ENCODE peak calls at places on chromosomes 2 and 18, in eight cellular contexts. T is AG09309, Z is GM12865, I is retinal pigment epithelial cell, Q is foreskin fibroblast, E is body of pancreas, L is tibial artery, G is PC-3. S is an unnamed sample.

GRCh38 chr2:145599761-145600160 is 1079.8 kb upstream of the ZEB2 start:
- DNase-seq in I (peak; percentile 85), E (no peak), Z (no peak), G (no peak), T (peak; percentile 17), L (no peak), Q (peak; percentile 62), S (peak; percentile 9)

GRCh38 chr2:3725002-3725401 is 21.6 kb downstream of the DCDC2C start:
- DNase-seq in I (no peak), G (no peak), Z (no peak), T (no peak), L (no peak), E (no peak), Q (no peak), S (no peak)

GRCh38 chr2:69960821-69961220 is 610 bp downstream of the ASPRV1 start:
- DNase-seq in I (no peak), Z (no peak), L (peak; percentile 58), T (no peak), G (no peak), Q (no peak), E (no peak), S (no peak)

GRCh38 chr18:67104700-67105284 is 411.7 kb downstream of the DSEL start:
- DNase-seq in Q (peak; percentile 58), L (no peak), Z (peak; percentile 63), G (peak; percentile 80), T (peak; percentile 34), E (peak; percentile 79), I (no peak), S (peak; percentile 45)

GRCh38 chr2:158463496-158464095 is 6.8 kb downstream of the PKP4 start:
- DNase-seq in E (no peak), I (no peak), Z (no peak), G (no peak), L (no peak), T (no peak), Q (peak; percentile 10), S (no peak)

GRCh38 chr2:27498975-27499374 is 2.3 kb downstream of the GCKR start:
- DNase-seq in E (no peak), T (no peak), Q (no peak), I (no peak), G (no peak), Z (no peak), L (no peak), S (no peak)

GRCh38 chr2:96537066-96537733 is 648 bp downstream of the ARID5A start:
- DNase-seq in T (no peak), L (peak; percentile 81), Z (peak; percentile 97), E (peak; percentile 66), I (no peak), G (peak; percentile 41), Q (peak; percentile 78), S (peak; percentile 24)

GRCh38 chr2:217099561-217099960 is 239.7 kb upstream of the TNP1 start:
- DNase-seq in L (peak; percentile 90), Z (no peak), Q (peak; percentile 41), E (no peak), G (no peak), T (no peak), I (no peak), S (no peak)

GRCh38 chr18:23918395-23919032 is 96.0 kb upstream of the TTC39C start:
- DNase-seq in G (peak; percentile 84), L (peak; percentile 83), Q (peak; percentile 83), E (peak; percentile 88), T (no peak), Z (peak; percentile 77), I (no peak), S (peak; percentile 49)

GRCh38 chr2:62119313-62119969 is 76.5 kb upstream of the B3GNT2 start:
- DNase-seq in I (no peak), Z (no peak), E (no peak), G (no peak), T (no peak), Q (no peak), L (no peak), S (no peak)

GRCh38 chr2:51304341-51304740 is 272.4 kb upstream of the NRXN1 start:
- DNase-seq in Q (no peak), G (no peak), L (no peak), I (no peak), T (no peak), Z (no peak), E (no peak), S (no peak)

GRCh38 chr18:10752407-10752806 is 226.6 kb downstream of the NAPG start:
- DNase-seq in T (no peak), Q (no peak), E (no peak), L (no peak), I (no peak), G (no peak), Z (no peak), S (no peak)

GRCh38 chr2:200405599-200406298 is 99.3 kb downstream of the SPATS2L start:
- DNase-seq in E (no peak), G (peak; percentile 96), Z (peak; percentile 18), L (no peak), T (peak; percentile 61), I (peak; percentile 85), Q (peak; percentile 89), S (peak; percentile 64)

GRCh38 chr2:200404615-200405014 is 98.1 kb downstream of the SPATS2L start:
- DNase-seq in L (no peak), G (no peak), Z (no peak), T (no peak), I (no peak), Q (no peak), E (no peak), S (no peak)

GRCh38 chr2:200406379-200406778 is 99.9 kb downstream of the SPATS2L start:
- DNase-seq in Z (peak; percentile 43), E (no peak), L (no peak), Q (no peak), T (no peak), I (no peak), G (peak; percentile 22), S (no peak)

GRCh38 chr2:200411831-200412230 is 98.0 kb downstream of the KCTD18 start:
- DNase-seq in I (no peak), G (no peak), Q (peak; percentile 69), Z (no peak), T (no peak), L (no peak), E (no peak), S (no peak)

DNA sequence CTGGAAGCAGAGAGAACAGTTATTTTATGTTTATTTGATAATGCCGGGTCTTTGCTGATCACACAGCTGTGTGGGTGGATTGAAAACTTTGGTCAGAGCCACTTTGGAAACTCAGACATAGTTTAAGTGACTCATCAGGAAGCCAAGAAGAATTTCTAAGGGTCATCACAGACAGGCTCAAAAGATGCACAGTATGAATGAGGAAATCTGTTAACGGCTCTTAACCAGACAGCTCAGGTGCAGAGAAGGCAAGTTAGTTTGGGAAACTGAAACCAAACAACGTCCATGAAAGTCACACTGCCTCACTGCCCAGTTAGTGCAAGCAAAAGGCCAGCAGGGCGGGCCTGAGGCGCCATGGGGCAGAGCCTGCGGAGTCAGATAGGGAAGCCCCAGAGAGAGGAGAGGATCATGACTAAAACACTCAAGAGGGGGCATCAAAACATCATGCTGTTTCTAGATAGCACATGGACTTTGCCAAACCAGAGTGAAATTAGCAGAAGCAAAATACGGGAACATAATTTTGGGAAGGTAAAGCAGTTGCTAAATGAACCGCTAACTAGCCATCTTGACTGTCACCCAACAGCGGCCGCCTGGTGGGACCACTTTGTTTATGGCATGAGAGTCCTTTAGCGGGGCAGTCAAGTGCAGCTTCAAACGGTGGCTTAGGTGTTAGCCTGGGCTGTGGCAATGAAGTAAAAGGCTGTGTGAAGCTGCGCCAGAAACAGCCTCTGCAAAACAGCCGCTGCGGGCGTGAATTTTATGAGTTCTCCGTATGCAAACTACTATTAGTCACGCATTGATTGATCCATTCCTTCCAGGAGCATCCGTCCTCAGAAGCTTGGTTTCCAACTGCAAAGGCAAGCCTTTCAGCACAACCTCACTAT is 101.2 kb downstream of the KCTD18 start:
- DNase-seq in E (no peak), Z (no peak), Q (peak; percentile 88), L (no peak), G (peak; percentile 87), I (no peak), T (peak; percentile 49), S (peak; percentile 36)
- H3K4me3 ChIP-seq in E (no peak overlapping the region), Z (no peak overlapping the region), Q (no peak overlapping the region), L (no peak overlapping the region), G (peak overlapping the region; percentile 27), I (no peak overlapping the region), T (peak overlapping the region; percentile 3), S (peak overlapping the region; percentile 10)

GRCh38 chr2:14952383-14952782 is 319.9 kb downstream of the LRATD1 start:
- DNase-seq in Q (no peak), T (no peak), Z (no peak), E (no peak), I (peak; percentile 40), G (no peak), L (no peak), S (no peak)
- TF ChIP-seq CTCF in Q (no peak), T (no peak), Z (no peak), E (no peak), I (peak; percentile 24), G (no peak), L (no peak), S (no peak)

GRCh38 chr18:13613099-13613498 is 113.3 kb downstream of the FAM210A start:
- DNase-seq in T (no peak), Q (no peak), E (no peak), I (no peak), Z (peak; percentile 14), L (no peak), G (no peak), S (no peak)
- H3K4me3 ChIP-seq in T (no peak overlapping the region), Q (no peak overlapping the region), E (no peak overlapping the region), I (no peak overlapping the region), Z (peak overlapping the region; percentile 51), L (no peak overlapping the region), G (no peak overlapping the region), S (no peak overlapping the region)

GRCh38 chr18:8778386-8778785 is 73.0 kb downstream of the MTCL1 start:
- DNase-seq in Q (no peak), Z (no peak), T (no peak), G (no peak), L (no peak), E (no peak), I (no peak), S (no peak)

GRCh38 chr18:8779251-8779650 is 73.9 kb downstream of the MTCL1 start:
- DNase-seq in T (no peak), L (no peak), E (no peak), I (no peak), Z (no peak), G (no peak), Q (no peak), S (no peak)

GRCh38 chr18:8778824-8779223 is 73.5 kb downstream of the MTCL1 start:
- DNase-seq in Z (no peak), G (no peak), Q (no peak), E (no peak), T (no peak), I (no peak), L (no peak), S (no peak)

GRCh38 chr18:8781671-8782070 is 76.3 kb downstream of the MTCL1 start:
- DNase-seq in Q (no peak), G (no peak), I (no peak), L (no peak), T (no peak), E (no peak), Z (no peak), S (no peak)

DNA sequence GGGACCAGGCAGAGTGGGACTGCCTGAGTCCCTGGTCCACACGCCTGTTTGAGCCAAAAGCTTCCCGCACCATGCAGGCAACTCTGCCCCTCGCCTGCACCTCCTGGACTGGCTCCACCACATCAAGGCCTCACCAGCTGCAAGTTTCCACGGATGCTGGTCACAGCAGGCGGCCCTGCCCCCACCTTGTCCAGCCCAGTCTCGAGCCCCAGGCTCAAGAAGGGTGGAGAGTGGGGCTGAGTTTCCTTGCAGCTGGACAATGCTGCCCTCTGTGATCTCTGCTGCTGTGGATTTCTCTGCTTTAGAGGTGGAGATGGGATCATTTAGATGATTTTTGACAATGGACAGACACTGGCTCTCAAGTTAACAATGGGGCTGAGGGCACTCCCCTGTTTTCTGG is 74.9 kb downstream of the MTCL1 start:
- DNase-seq in Z (no peak), Q (no peak), I (no peak), L (no peak), E (peak; percentile 55), G (no peak), T (no peak), S (no peak)
- TF ChIP-seq CTCF in Z (no peak), Q (no peak), I (no peak), L (no peak), E (no peak), G (no peak), T (no peak), S (no peak)